ENCODE peak calls at places on chromosomes 1 and 21, in ten cellular contexts. U is breast epithelium, H is transverse colon, V is endothelial cell of umbilical vein, E is Panc1, Y is HCT116, R is K562, T is sigmoid colon, I is HepG2, X is prostate gland. Z is an unnamed sample.

GRCh38 chr1:204321665-204322064 is 38.1 kb downstream of the PLEKHA6 start:
- DNase-seq in U (no peak), R (no peak), Y (no peak), X (no peak), I (no peak), E (no peak), H (no peak), V (no peak), T (no peak), Z (no peak)

GRCh38 chr1:5994713-5995621 is 2.7 kb upstream of the NPHP4 start:
- DNase-seq in E (no peak), R (no peak), U (no peak), T (no peak), Y (no peak), I (no peak), V (no peak), H (peak; percentile 39), X (no peak), Z (no peak)

GRCh38 chr1:159211331-159212136 is 6.9 kb downstream of the ACKR1 start:
- DNase-seq in E (peak; percentile 24), R (peak; percentile 68), X (peak; percentile 22), U (no peak), T (no peak), V (peak; percentile 69), Y (peak; percentile 21), H (peak; percentile 26), I (peak; percentile 11), Z (no peak)

GRCh38 chr1:228691926-228692325 is 43.4 kb upstream of the RHOU start:
- DNase-seq in E (peak; percentile 33), T (no peak), U (peak; percentile 35), V (peak; percentile 44), Y (peak; percentile 67), X (peak; percentile 70), R (peak; percentile 44), I (peak; percentile 72), H (peak; percentile 15), Z (no peak)

GRCh38 chr1:177307771-177308170 is 137.0 kb downstream of the BRINP2 start:
- DNase-seq in I (no peak), V (no peak), T (no peak), Y (no peak), R (no peak), E (no peak), H (no peak), X (no peak), U (no peak), Z (no peak)

GRCh38 chr1:233791750-233792149 is 112.7 kb upstream of the SLC35F3 start:
- DNase-seq in Y (no peak), R (no peak), H (no peak), I (no peak), E (no peak), X (no peak), V (no peak), T (no peak), U (no peak), Z (no peak)

GRCh38 chr1:52603680-52604501 is 1.7 kb downstream of the GPX7 start:
- DNase-seq in Y (no peak), T (no peak), E (no peak), I (no peak), R (no peak), H (no peak), X (no peak), V (no peak), U (no peak), Z (no peak)

GRCh38 chr1:232501174-232501573 is 128.8 kb downstream of the SIPA1L2 start:
- DNase-seq in E (no peak), H (no peak), Y (no peak), X (no peak), R (no peak), U (no peak), T (no peak), I (no peak), V (no peak), Z (no peak)

GRCh38 chr1:25802915-25803314 is 2.9 kb downstream of the SELENON start:
- DNase-seq in R (peak; percentile 39), H (no peak), X (no peak), E (no peak), U (no peak), T (no peak), I (no peak), V (no peak), Y (no peak), Z (no peak)

GRCh38 chr1:182392045-182393028 is 747 bp upstream of the GLUL start:
- DNase-seq in I (no peak), V (no peak), T (peak; percentile 84), Y (no peak), X (peak; percentile 34), H (peak; percentile 49), E (no peak), R (peak; percentile 60), U (peak; percentile 38), Z (no peak)

GRCh38 chr21:16071082-16071481 is 341.3 kb downstream of the USP25 start:
- DNase-seq in Y (no peak), V (no peak), R (no peak), T (peak; percentile 63), X (peak; percentile 32), E (no peak), U (no peak), H (no peak), I (no peak), Z (no peak)

GRCh38 chr21:16072176-16072575 is 342.4 kb downstream of the USP25 start:
- DNase-seq in E (no peak), H (no peak), U (no peak), X (no peak), Y (no peak), V (no peak), R (no peak), T (no peak), I (no peak), Z (no peak)

GRCh38 chr21:16073571-16073970 is 343.8 kb downstream of the USP25 start:
- DNase-seq in Y (no peak), I (no peak), E (no peak), U (no peak), V (no peak), X (no peak), R (no peak), H (no peak), T (no peak), Z (no peak)

GRCh38 chr21:16071761-16072160 is 342.0 kb downstream of the USP25 start:
- DNase-seq in U (no peak), H (no peak), T (no peak), I (no peak), X (no peak), R (no peak), E (no peak), V (no peak), Y (no peak), Z (no peak)

DNA sequence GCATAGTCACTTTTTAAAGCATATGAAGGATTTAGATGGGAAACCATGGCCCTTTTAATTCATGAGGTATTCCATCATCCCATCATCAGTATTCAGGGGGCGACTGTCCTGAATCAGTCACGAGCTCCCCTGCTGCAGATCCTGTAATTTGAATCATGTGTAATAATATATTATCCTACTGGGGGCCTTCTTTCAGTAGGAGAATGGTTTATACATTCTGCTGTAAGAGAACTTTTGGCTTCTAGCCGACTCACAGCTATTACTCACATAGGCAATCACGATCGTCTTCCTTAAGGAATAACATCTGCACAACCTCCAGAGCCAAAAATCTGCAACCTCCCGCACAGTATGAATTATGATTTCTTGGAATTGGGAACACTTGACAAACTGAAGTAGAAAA is 342.9 kb downstream of the USP25 start:
- DNase-seq in T (peak; percentile 28), X (no peak), I (no peak), H (no peak), R (no peak), Y (no peak), E (no peak), U (no peak), V (no peak), Z (peak; percentile 75)
- TF ChIP-seq POLR2AphosphoS5 in T (no peak), X (no peak), I (no peak), H (no peak), R (no peak), Y (no peak), E (no peak), U (no peak), V (no peak), Z (no peak)

DNA sequence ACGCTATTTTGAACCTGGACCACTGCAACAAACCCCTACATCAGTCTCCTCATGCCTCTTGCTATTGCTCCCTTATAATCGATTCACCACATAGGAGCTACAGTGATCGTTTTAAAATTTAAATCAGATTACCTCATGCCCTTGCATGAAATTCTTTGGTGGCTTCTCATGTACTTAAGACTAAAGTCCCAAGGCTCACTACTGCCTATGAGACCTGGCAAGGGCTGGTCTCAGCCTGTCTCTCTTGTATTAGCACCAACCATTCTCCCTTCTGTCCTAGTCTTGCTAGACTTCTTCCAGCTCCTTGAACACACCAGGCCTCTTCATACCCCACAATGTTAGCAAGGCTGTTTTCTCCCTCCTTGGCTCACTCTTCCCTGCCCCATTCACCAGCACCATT is 6.5 kb upstream of the GNPAT start:
- DNase-seq in I (no peak), Y (no peak), R (no peak), E (no peak), T (no peak), X (no peak), H (no peak), V (no peak), U (no peak), Z (no peak)
- H3K4me3 ChIP-seq in I (peak overlapping the region; percentile 47), Y (no peak overlapping the region), R (no peak overlapping the region), E (no peak overlapping the region), T (no peak overlapping the region), X (no peak overlapping the region), H (no peak overlapping the region), V (no peak overlapping the region), U (no peak overlapping the region), Z (no peak overlapping the region)

GRCh38 chr1:191537030-191537429 is 621.2 kb upstream of the RGS18 start:
- DNase-seq in E (no peak), X (no peak), I (no peak), H (no peak), T (no peak), V (no peak), R (no peak), U (no peak), Y (no peak), Z (no peak)

DNA sequence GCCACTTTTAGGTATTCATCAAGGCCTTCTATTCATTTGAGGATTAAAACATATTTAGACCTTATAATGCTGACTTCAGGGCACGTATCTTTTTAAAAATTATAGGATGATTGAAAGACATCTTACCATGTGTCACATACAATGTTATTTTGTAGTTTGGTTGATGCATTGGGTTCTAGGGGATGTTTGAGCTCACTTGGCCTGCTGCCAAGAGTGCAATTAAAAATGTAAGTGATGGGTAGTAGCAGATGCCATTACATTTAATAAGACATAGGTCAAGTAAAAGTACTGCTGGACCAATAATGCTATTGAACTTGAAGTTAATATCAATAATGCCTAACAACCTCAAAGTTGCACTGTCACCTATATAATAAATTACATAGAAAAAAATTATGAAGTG is 616.5 kb upstream of the RGS18 start:
- DNase-seq in I (no peak), V (no peak), R (no peak), T (no peak), X (no peak), Y (no peak), E (no peak), H (no peak), U (no peak), Z (no peak)
- H3K36me3 ChIP-seq in I (no peaks in the 10 kb centered on the region), V (no peaks in the 10 kb centered on the region), R (no peaks in the 10 kb centered on the region), T (no peaks in the 10 kb centered on the region), X (no peaks in the 10 kb centered on the region), Y (no peaks in the 10 kb centered on the region), E (no peaks in the 10 kb centered on the region), H (no peaks in the 10 kb centered on the region), U (no peaks in the 10 kb centered on the region), Z (no peaks in the 10 kb centered on the region)

DNA sequence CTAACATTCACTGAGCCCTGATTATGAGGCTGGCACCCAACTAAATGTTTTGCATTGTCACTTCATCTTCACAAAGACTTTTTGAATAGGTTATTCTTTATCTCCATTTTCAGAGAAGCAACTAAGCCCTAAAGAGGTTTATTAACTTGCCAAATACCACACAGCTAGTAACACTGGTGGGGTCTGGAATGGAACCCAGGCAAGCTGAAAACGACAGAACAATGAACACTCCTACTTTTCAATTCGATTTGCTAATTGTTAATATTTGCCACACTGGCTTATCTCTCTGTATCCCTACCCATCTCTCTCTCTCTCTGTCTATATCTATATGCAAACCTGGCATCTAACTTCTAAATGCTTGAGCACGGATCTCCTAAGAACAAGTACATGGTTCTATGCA is 40.6 kb downstream of the MRPL39 start:
- DNase-seq in R (no peak), I (no peak), Y (no peak), E (no peak), X (no peak), T (no peak), U (no peak), H (no peak), V (no peak), Z (no peak)
- TF ChIP-seq POLR2AphosphoS5 in R (no peak), I (no peak), Y (no peak), E (no peak), X (no peak), T (no peak), U (no peak), H (no peak), V (no peak), Z (no peak)

Z was measured in SK-N-MC.